ENCODE peak calls at places on chromosomes 12 and 14, in ten cellular contexts. One of them, this sample, is unnamed.

GRCh38 chr14:85527006-85527405 is 2.9 kb upstream of the FLRT2 start:
- DNase-seq in ascending aorta: no peak
- DNase-seq in HS-27A: peak; percentile 77
- DNase-seq in OCI-M1: no peak
- DNase-seq in Peyer's patch: no peak
- DNase-seq in HCEC 1CT: peak; percentile 74
- DNase-seq in NCI-H1436: no peak
- DNase-seq in hypothalamus: no peak
- DNase-seq in NCI-H2081: no peak
- DNase-seq in spleen: no peak
- DNase-seq in this sample: peak; percentile 43

GRCh38 chr14:68951051-68951797 is 27.9 kb downstream of the ACTN1 start:
- DNase-seq in ascending aorta: peak; percentile 99
- DNase-seq in HS-27A: peak; percentile 94
- DNase-seq in OCI-M1: no peak
- DNase-seq in Peyer's patch: peak; percentile 80
- DNase-seq in HCEC 1CT: peak; percentile 99
- DNase-seq in NCI-H1436: no peak
- DNase-seq in hypothalamus: no peak
- DNase-seq in NCI-H2081: no peak
- DNase-seq in spleen: peak; percentile 82
- DNase-seq in this sample: peak; percentile 92

GRCh38 chr12:3263939-3264699 is 186.9 kb downstream of the TSPAN9 start:
- DNase-seq in ascending aorta: no peak
- DNase-seq in HS-27A: no peak
- DNase-seq in OCI-M1: no peak
- DNase-seq in Peyer's patch: no peak
- DNase-seq in HCEC 1CT: no peak
- DNase-seq in NCI-H1436: no peak
- DNase-seq in hypothalamus: no peak
- DNase-seq in NCI-H2081: no peak
- DNase-seq in spleen: no peak
- DNase-seq in this sample: no peak

GRCh38 chr12:100427078-100427477 is 46.6 kb upstream of the NR1H4 start:
- DNase-seq in ascending aorta: no peak
- DNase-seq in HS-27A: no peak
- DNase-seq in OCI-M1: peak; percentile 19
- DNase-seq in Peyer's patch: no peak
- DNase-seq in HCEC 1CT: peak; percentile 87
- DNase-seq in NCI-H1436: no peak
- DNase-seq in hypothalamus: no peak
- DNase-seq in NCI-H2081: no peak
- DNase-seq in spleen: no peak
- DNase-seq in this sample: peak; percentile 33

GRCh38 chr14:95402184-95402583 is 82.5 kb upstream of the CLMN start:
- DNase-seq in ascending aorta: no peak
- DNase-seq in HS-27A: no peak
- DNase-seq in OCI-M1: no peak
- DNase-seq in Peyer's patch: no peak
- DNase-seq in HCEC 1CT: no peak
- DNase-seq in NCI-H1436: no peak
- DNase-seq in hypothalamus: no peak
- DNase-seq in NCI-H2081: no peak
- DNase-seq in spleen: no peak
- DNase-seq in this sample: no peak

GRCh38 chr14:97206948-97207347 is 409.8 kb downstream of the VRK1 start:
- DNase-seq in ascending aorta: no peak
- DNase-seq in HS-27A: no peak
- DNase-seq in OCI-M1: no peak
- DNase-seq in Peyer's patch: no peak
- DNase-seq in HCEC 1CT: no peak
- DNase-seq in NCI-H1436: no peak
- DNase-seq in hypothalamus: no peak
- DNase-seq in NCI-H2081: no peak
- DNase-seq in spleen: no peak
- DNase-seq in this sample: no peak

GRCh38 chr14:95875831-95876768 is 532 bp upstream of the TUNAR start:
- DNase-seq in ascending aorta: no peak
- DNase-seq in HS-27A: no peak
- DNase-seq in OCI-M1: no peak
- DNase-seq in Peyer's patch: no peak
- DNase-seq in HCEC 1CT: no peak
- DNase-seq in NCI-H1436: peak; percentile 57
- DNase-seq in hypothalamus: peak; percentile 41
- DNase-seq in NCI-H2081: peak; percentile 51
- DNase-seq in spleen: no peak
- DNase-seq in this sample: no peak

GRCh38 chr12:5305861-5306545 is 125.9 kb upstream of the NTF3 start:
- DNase-seq in ascending aorta: no peak
- DNase-seq in HS-27A: no peak
- DNase-seq in OCI-M1: no peak
- DNase-seq in Peyer's patch: no peak
- DNase-seq in HCEC 1CT: no peak
- DNase-seq in NCI-H1436: no peak
- DNase-seq in hypothalamus: no peak
- DNase-seq in NCI-H2081: no peak
- DNase-seq in spleen: no peak
- DNase-seq in this sample: no peak

GRCh38 chr14:24216345-24216699 is 456 bp upstream of the MDP1 start:
- DNase-seq in ascending aorta: no peak
- DNase-seq in HS-27A: no peak
- DNase-seq in OCI-M1: no peak
- DNase-seq in Peyer's patch: no peak
- DNase-seq in HCEC 1CT: no peak
- DNase-seq in NCI-H1436: no peak
- DNase-seq in hypothalamus: no peak
- DNase-seq in NCI-H2081: no peak
- DNase-seq in spleen: no peak
- DNase-seq in this sample: no peak

GRCh38 chr12:102063066-102063465 is 1.3 kb upstream of the WASHC3 start:
- DNase-seq in ascending aorta: no peak
- DNase-seq in HS-27A: no peak
- DNase-seq in OCI-M1: peak; percentile 93
- DNase-seq in Peyer's patch: no peak
- DNase-seq in HCEC 1CT: no peak
- DNase-seq in NCI-H1436: no peak
- DNase-seq in hypothalamus: no peak
- DNase-seq in NCI-H2081: no peak
- DNase-seq in spleen: no peak
- DNase-seq in this sample: no peak

GRCh38 chr14:100072783-100073346 is 7.6 kb downstream of the EVL start:
- DNase-seq in ascending aorta: no peak
- DNase-seq in HS-27A: no peak
- DNase-seq in OCI-M1: peak; percentile 69
- DNase-seq in Peyer's patch: no peak
- DNase-seq in HCEC 1CT: no peak
- DNase-seq in NCI-H1436: no peak
- DNase-seq in hypothalamus: no peak
- DNase-seq in NCI-H2081: no peak
- DNase-seq in spleen: peak; percentile 89
- DNase-seq in this sample: no peak

GRCh38 chr12:31685801-31686200 is 26.3 kb downstream of the ETFBKMT start:
- DNase-seq in ascending aorta: no peak
- DNase-seq in HS-27A: no peak
- DNase-seq in OCI-M1: no peak
- DNase-seq in Peyer's patch: no peak
- DNase-seq in HCEC 1CT: no peak
- DNase-seq in NCI-H1436: no peak
- DNase-seq in hypothalamus: no peak
- DNase-seq in NCI-H2081: no peak
- DNase-seq in spleen: no peak
- DNase-seq in this sample: no peak

GRCh38 chr12:44774815-44775411 is 101.2 kb downstream of the NELL2 start:
- DNase-seq in ascending aorta: no peak
- DNase-seq in HS-27A: peak; percentile 2
- DNase-seq in OCI-M1: peak; percentile 54
- DNase-seq in Peyer's patch: peak; percentile 62
- DNase-seq in HCEC 1CT: no peak
- DNase-seq in NCI-H1436: peak; percentile 1
- DNase-seq in hypothalamus: no peak
- DNase-seq in NCI-H2081: peak; percentile 19
- DNase-seq in spleen: peak; percentile 73
- DNase-seq in this sample: no peak

GRCh38 chr12:87384226-87384625 is 645.0 kb downstream of the C12orf50 start:
- DNase-seq in ascending aorta: no peak
- DNase-seq in HS-27A: no peak
- DNase-seq in OCI-M1: no peak
- DNase-seq in Peyer's patch: no peak
- DNase-seq in HCEC 1CT: no peak
- DNase-seq in NCI-H1436: no peak
- DNase-seq in hypothalamus: no peak
- DNase-seq in NCI-H2081: no peak
- DNase-seq in spleen: no peak
- DNase-seq in this sample: no peak

This sample was measured in amniotic stem cell.